ENCODE peak calls at places on chromosomes 7 and 10, in nine cellular contexts. One of them, this sample, is unnamed.

GRCh38 chr7:137772221-137772620 is 74.6 kb downstream of the DGKI start:
- DNase-seq in IMR-90: peak; percentile 33
- DNase-seq in PC-3: no peak
- DNase-seq in GM23338: no peak
- DNase-seq in mammary epithelial cell: no peak
- DNase-seq in DND-41: no peak
- DNase-seq in SK-N-SH: no peak
- DNase-seq in osteoblast: no peak
- DNase-seq in fibroblast of lung: no peak
- DNase-seq in this sample: no peak

GRCh38 chr7:49580000-49580399 is 193.4 kb upstream of the VWC2 start:
- DNase-seq in fibroblast of lung: no peak
- DNase-seq in PC-3: no peak
- DNase-seq in mammary epithelial cell: no peak
- DNase-seq in osteoblast: no peak
- DNase-seq in IMR-90: no peak
- DNase-seq in DND-41: no peak
- DNase-seq in SK-N-SH: peak; percentile 17
- DNase-seq in GM23338: peak; percentile 73
- DNase-seq in this sample: no peak

GRCh38 chr7:99562832-99563231 is 4.4 kb downstream of the ZNF655 start:
- DNase-seq in IMR-90: peak; percentile 100
- DNase-seq in SK-N-SH: no peak
- DNase-seq in mammary epithelial cell: peak; percentile 97
- DNase-seq in GM23338: no peak
- DNase-seq in DND-41: no peak
- DNase-seq in PC-3: peak; percentile 97
- DNase-seq in osteoblast: peak; percentile 92
- DNase-seq in fibroblast of lung: peak; percentile 98
- DNase-seq in this sample: no peak

GRCh38 chr7:134367956-134368749 is 51.4 kb upstream of the SLC35B4 start:
- DNase-seq in PC-3: peak; percentile 28
- DNase-seq in DND-41: no peak
- DNase-seq in fibroblast of lung: no peak
- DNase-seq in mammary epithelial cell: peak; percentile 55
- DNase-seq in SK-N-SH: no peak
- DNase-seq in IMR-90: no peak
- DNase-seq in osteoblast: no peak
- DNase-seq in GM23338: no peak
- DNase-seq in this sample: no peak

GRCh38 chr10:51937313-51937712 is 237.9 kb upstream of the CSTF2T start:
- DNase-seq in mammary epithelial cell: no peak
- DNase-seq in IMR-90: peak; percentile 81
- DNase-seq in SK-N-SH: no peak
- DNase-seq in DND-41: no peak
- DNase-seq in GM23338: no peak
- DNase-seq in osteoblast: no peak
- DNase-seq in PC-3: no peak
- DNase-seq in fibroblast of lung: peak; percentile 84
- DNase-seq in this sample: no peak

GRCh38 chr10:131789516-131789915 is 111.3 kb upstream of the PPP2R2D start:
- DNase-seq in PC-3: no peak
- DNase-seq in DND-41: no peak
- DNase-seq in osteoblast: no peak
- DNase-seq in mammary epithelial cell: no peak
- DNase-seq in SK-N-SH: no peak
- DNase-seq in IMR-90: no peak
- DNase-seq in GM23338: no peak
- DNase-seq in fibroblast of lung: no peak
- DNase-seq in this sample: no peak

GRCh38 chr10:117350905-117351304 is 24.3 kb downstream of the PDZD8 start:
- DNase-seq in fibroblast of lung: no peak
- DNase-seq in mammary epithelial cell: no peak
- DNase-seq in osteoblast: no peak
- DNase-seq in DND-41: no peak
- DNase-seq in SK-N-SH: no peak
- DNase-seq in GM23338: no peak
- DNase-seq in PC-3: no peak
- DNase-seq in IMR-90: no peak
- DNase-seq in this sample: no peak

GRCh38 chr10:4685904-4686643 is 139.9 kb upstream of the AKR1E2 start:
- DNase-seq in mammary epithelial cell: peak; percentile 60
- DNase-seq in osteoblast: no peak
- DNase-seq in fibroblast of lung: no peak
- DNase-seq in GM23338: no peak
- DNase-seq in PC-3: peak; percentile 29
- DNase-seq in DND-41: no peak
- DNase-seq in IMR-90: no peak
- DNase-seq in SK-N-SH: no peak
- DNase-seq in this sample: no peak

GRCh38 chr10:132414402-132415016 is 17.5 kb downstream of the PWWP2B start:
- DNase-seq in fibroblast of lung: no peak
- DNase-seq in IMR-90: no peak
- DNase-seq in mammary epithelial cell: no peak
- DNase-seq in PC-3: no peak
- DNase-seq in DND-41: no peak
- DNase-seq in osteoblast: no peak
- DNase-seq in GM23338: no peak
- DNase-seq in SK-N-SH: no peak
- DNase-seq in this sample: no peak

GRCh38 chr10:46308113-46308415 is 21.3 kb downstream of the ANTXRL start:
- DNase-seq in osteoblast: peak; percentile 69
- DNase-seq in DND-41: no peak
- DNase-seq in mammary epithelial cell: no peak
- DNase-seq in SK-N-SH: no peak
- DNase-seq in PC-3: no peak
- DNase-seq in IMR-90: no peak
- DNase-seq in fibroblast of lung: no peak
- DNase-seq in GM23338: no peak
- DNase-seq in this sample: no peak

GRCh38 chr10:72009430-72010081 is 45.4 kb downstream of the CHST3 start:
- DNase-seq in osteoblast: peak; percentile 99
- DNase-seq in mammary epithelial cell: peak; percentile 91
- DNase-seq in fibroblast of lung: peak; percentile 99
- DNase-seq in GM23338: peak; percentile 53
- DNase-seq in DND-41: no peak
- DNase-seq in SK-N-SH: peak; percentile 84
- DNase-seq in PC-3: no peak
- DNase-seq in IMR-90: peak; percentile 94
- DNase-seq in this sample: no peak

GRCh38 chr7:47809387-47809786 is 138.9 kb downstream of the PKD1L1 start:
- DNase-seq in GM23338: no peak
- DNase-seq in fibroblast of lung: no peak
- DNase-seq in IMR-90: no peak
- DNase-seq in mammary epithelial cell: no peak
- DNase-seq in PC-3: no peak
- DNase-seq in SK-N-SH: no peak
- DNase-seq in DND-41: no peak
- DNase-seq in osteoblast: no peak
- DNase-seq in this sample: peak; percentile 77

GRCh38 chr10:11142809-11143208 is 125.1 kb downstream of the CELF2 start:
- DNase-seq in fibroblast of lung: no peak
- DNase-seq in GM23338: no peak
- DNase-seq in SK-N-SH: no peak
- DNase-seq in IMR-90: no peak
- DNase-seq in osteoblast: no peak
- DNase-seq in mammary epithelial cell: no peak
- DNase-seq in DND-41: no peak
- DNase-seq in PC-3: no peak
- DNase-seq in this sample: no peak

GRCh38 chr7:157612664-157613561 is 276.1 kb downstream of the DNAJB6 start:
- DNase-seq in mammary epithelial cell: no peak
- DNase-seq in PC-3: peak; percentile 47
- DNase-seq in IMR-90: no peak
- DNase-seq in DND-41: peak; percentile 75
- DNase-seq in SK-N-SH: no peak
- DNase-seq in osteoblast: peak; percentile 75
- DNase-seq in fibroblast of lung: peak; percentile 0
- DNase-seq in GM23338: peak; percentile 6
- DNase-seq in this sample: no peak

GRCh38 chr10:23384364-23384763 is 39.8 kb upstream of the C10orf67 start:
- DNase-seq in PC-3: peak; percentile 35
- DNase-seq in osteoblast: no peak
- DNase-seq in DND-41: no peak
- DNase-seq in GM23338: no peak
- DNase-seq in SK-N-SH: no peak
- DNase-seq in fibroblast of lung: no peak
- DNase-seq in mammary epithelial cell: peak; percentile 97
- DNase-seq in IMR-90: peak; percentile 47
- DNase-seq in this sample: no peak

GRCh38 chr10:17023386-17024298 is 106.0 kb downstream of the CUBN start:
- DNase-seq in PC-3: peak; percentile 88
- DNase-seq in DND-41: peak; percentile 83
- DNase-seq in IMR-90: peak; percentile 99
- DNase-seq in SK-N-SH: no peak
- DNase-seq in fibroblast of lung: peak; percentile 97
- DNase-seq in osteoblast: peak; percentile 83
- DNase-seq in mammary epithelial cell: peak; percentile 97
- DNase-seq in GM23338: peak; percentile 59
- DNase-seq in this sample: no peak

GRCh38 chr7:74441801-74442200 is 11.9 kb upstream of the GTF2IRD1 start:
- DNase-seq in IMR-90: peak; percentile 15
- DNase-seq in mammary epithelial cell: no peak
- DNase-seq in SK-N-SH: peak; percentile 27
- DNase-seq in osteoblast: peak; percentile 37
- DNase-seq in DND-41: no peak
- DNase-seq in fibroblast of lung: no peak
- DNase-seq in GM23338: no peak
- DNase-seq in PC-3: no peak
- DNase-seq in this sample: no peak
- H3K4me2 ChIP-seq in IMR-90: peak overlapping the region; percentile 57
- H3K4me2 ChIP-seq in mammary epithelial cell: no peak overlapping the region
- H3K4me2 ChIP-seq in SK-N-SH: no peak overlapping the region
- H3K4me2 ChIP-seq in osteoblast: no peak overlapping the region
- H3K4me2 ChIP-seq in DND-41: no peak overlapping the region
- H3K4me2 ChIP-seq in fibroblast of lung: no peak overlapping the region
- H3K4me2 ChIP-seq in GM23338: no peak overlapping the region
- H3K4me2 ChIP-seq in PC-3: no peak overlapping the region
- H3K4me2 ChIP-seq in this sample: no peak overlapping the region

GRCh38 chr10:26488344-26488743 is 50.2 kb downstream of the APBB1IP start:
- DNase-seq in osteoblast: no peak
- DNase-seq in PC-3: peak; percentile 63
- DNase-seq in IMR-90: no peak
- DNase-seq in GM23338: no peak
- DNase-seq in SK-N-SH: no peak
- DNase-seq in fibroblast of lung: no peak
- DNase-seq in mammary epithelial cell: no peak
- DNase-seq in DND-41: no peak
- DNase-seq in this sample: no peak

GRCh38 chr10:26486304-26486703 is 48.2 kb downstream of the APBB1IP start:
- DNase-seq in PC-3: peak; percentile 76
- DNase-seq in SK-N-SH: no peak
- DNase-seq in osteoblast: peak; percentile 82
- DNase-seq in DND-41: no peak
- DNase-seq in GM23338: no peak
- DNase-seq in mammary epithelial cell: peak; percentile 20
- DNase-seq in fibroblast of lung: peak; percentile 18
- DNase-seq in IMR-90: peak; percentile 32
- DNase-seq in this sample: no peak

GRCh38 chr10:26485150-26485941 is 47.2 kb downstream of the APBB1IP start:
- DNase-seq in fibroblast of lung: peak; percentile 4
- DNase-seq in IMR-90: no peak
- DNase-seq in osteoblast: no peak
- DNase-seq in PC-3: no peak
- DNase-seq in SK-N-SH: no peak
- DNase-seq in DND-41: no peak
- DNase-seq in mammary epithelial cell: no peak
- DNase-seq in GM23338: no peak
- DNase-seq in this sample: no peak

GRCh38 chr10:26489081-26489480 is 50.9 kb downstream of the APBB1IP start:
- DNase-seq in GM23338: no peak
- DNase-seq in DND-41: no peak
- DNase-seq in PC-3: no peak
- DNase-seq in SK-N-SH: no peak
- DNase-seq in osteoblast: no peak
- DNase-seq in IMR-90: no peak
- DNase-seq in mammary epithelial cell: no peak
- DNase-seq in fibroblast of lung: no peak
- DNase-seq in this sample: no peak

DNA sequence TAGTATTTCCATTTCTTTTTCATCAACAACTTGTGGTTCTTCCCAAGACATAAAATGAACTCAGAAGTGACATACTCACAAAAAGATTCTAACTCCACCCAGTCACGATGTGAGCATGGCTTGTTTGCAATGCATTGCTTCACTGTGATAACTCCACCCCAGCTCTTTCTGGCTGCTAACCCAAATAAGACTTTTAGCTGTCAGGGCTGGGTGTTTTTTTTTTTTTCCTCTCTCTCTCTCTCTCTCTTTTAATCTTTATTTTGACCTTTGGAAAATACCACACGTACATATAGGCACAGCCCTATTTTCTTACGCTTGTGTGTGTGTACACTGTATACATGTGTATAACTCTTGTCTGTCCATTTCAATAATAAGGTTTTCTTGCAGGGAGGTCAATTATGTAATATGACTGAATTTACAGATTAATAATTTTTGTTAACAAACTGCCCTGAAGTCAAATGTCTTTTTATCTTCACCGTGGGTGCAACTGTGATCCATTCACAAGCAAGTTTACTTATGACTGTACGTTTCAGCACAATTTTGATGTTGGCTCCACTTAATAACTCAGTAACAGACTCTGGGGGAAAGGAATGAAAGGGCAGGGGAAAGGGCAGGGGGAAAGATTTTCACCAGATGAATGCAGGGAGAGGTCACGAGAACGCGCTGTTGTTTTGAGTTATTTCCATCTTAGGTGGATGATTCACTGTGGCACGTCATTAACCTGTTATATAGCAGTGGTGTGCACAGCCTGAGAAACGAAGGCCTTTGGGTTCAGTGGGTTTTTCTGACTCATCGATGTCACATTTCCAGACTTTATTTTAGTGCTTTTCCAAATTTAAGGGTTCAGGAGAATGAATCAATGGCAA is 49.1 kb downstream of the APBB1IP start:
- DNase-seq in osteoblast: peak; percentile 62
- DNase-seq in SK-N-SH: no peak
- DNase-seq in fibroblast of lung: peak; percentile 64
- DNase-seq in GM23338: no peak
- DNase-seq in PC-3: peak; percentile 82
- DNase-seq in IMR-90: peak; percentile 37
- DNase-seq in DND-41: no peak
- DNase-seq in mammary epithelial cell: peak; percentile 57
- DNase-seq in this sample: no peak
- H3K4me1 ChIP-seq in osteoblast: peaks cover 31% of the 10 kb centered on the region
- H3K4me1 ChIP-seq in SK-N-SH: no peaks in the 10 kb centered on the region
- H3K4me1 ChIP-seq in fibroblast of lung: peaks cover 3% of the 10 kb centered on the region
- H3K4me1 ChIP-seq in GM23338: no peaks in the 10 kb centered on the region
- H3K4me1 ChIP-seq in PC-3: peaks cover 45% of the 10 kb centered on the region
- H3K4me1 ChIP-seq in IMR-90: no peaks in the 10 kb centered on the region
- H3K4me1 ChIP-seq in DND-41: peaks cover 19% of the 10 kb centered on the region
- H3K4me1 ChIP-seq in mammary epithelial cell: no peaks in the 10 kb centered on the region
- H3K4me1 ChIP-seq in this sample: peaks cover 50% of the 10 kb centered on the region

GRCh38 chr7:6639032-6639431 is 1.9 kb downstream of the ZNF316 start:
- DNase-seq in DND-41: no peak
- DNase-seq in IMR-90: no peak
- DNase-seq in osteoblast: no peak
- DNase-seq in SK-N-SH: no peak
- DNase-seq in mammary epithelial cell: no peak
- DNase-seq in PC-3: no peak
- DNase-seq in fibroblast of lung: no peak
- DNase-seq in GM23338: no peak
- DNase-seq in this sample: no peak
- H3K4me2 ChIP-seq in DND-41: peak overlapping the region; percentile 99
- H3K4me2 ChIP-seq in IMR-90: no peak overlapping the region
- H3K4me2 ChIP-seq in osteoblast: peak overlapping the region; percentile 90
- H3K4me2 ChIP-seq in SK-N-SH: peak overlapping the region; percentile 99
- H3K4me2 ChIP-seq in mammary epithelial cell: no peak overlapping the region
- H3K4me2 ChIP-seq in PC-3: peak overlapping the region; percentile 88
- H3K4me2 ChIP-seq in fibroblast of lung: peak overlapping the region; percentile 90
- H3K4me2 ChIP-seq in GM23338: no peak overlapping the region
- H3K4me2 ChIP-seq in this sample: no peak overlapping the region

GRCh38 chr7:149414171-149414570 is 46.7 kb downstream of the ZNF777 start:
- DNase-seq in IMR-90: no peak
- DNase-seq in PC-3: no peak
- DNase-seq in mammary epithelial cell: no peak
- DNase-seq in osteoblast: no peak
- DNase-seq in DND-41: peak; percentile 57
- DNase-seq in fibroblast of lung: no peak
- DNase-seq in SK-N-SH: no peak
- DNase-seq in GM23338: no peak
- DNase-seq in this sample: no peak
- H3K4me1 ChIP-seq in IMR-90: no peaks in the 10 kb centered on the region
- H3K4me1 ChIP-seq in PC-3: no peaks in the 10 kb centered on the region
- H3K4me1 ChIP-seq in mammary epithelial cell: no peaks in the 10 kb centered on the region
- H3K4me1 ChIP-seq in osteoblast: no peaks in the 10 kb centered on the region
- H3K4me1 ChIP-seq in DND-41: peaks cover 23% of the 10 kb centered on the region
- H3K4me1 ChIP-seq in fibroblast of lung: no peaks in the 10 kb centered on the region
- H3K4me1 ChIP-seq in SK-N-SH: no peaks in the 10 kb centered on the region
- H3K4me1 ChIP-seq in GM23338: peaks cover 4% of the 10 kb centered on the region
- H3K4me1 ChIP-seq in this sample: no peaks in the 10 kb centered on the region